ENCODE peak calls at places on chromosomes 4 and X, in ten cellular contexts. R is activated naive CD4-positive, alpha-beta T cell treated with anti-CD3 and anti-CD28 coated beads, Interleukin-2, amount 50 U/mL, for 16 hours; A is EL; W is CD4-positive, alpha-beta T cell; E is activated naive CD8-positive, alpha-beta T cell treated with anti-CD3 and anti-CD28 coated beads, Interleukin-2, amount 50 U/mL, for 24 hours; Y is fibroblast of the conjunctiva; V is pancreas; Z is T follicular helper cell; J is H54; H is A172. F is an unnamed sample.
A peak's percentile ranks its signal among the peaks of the same experiment; 100 is the strongest.

GRCh38 chr4:48913346-48913745 is 6.8 kb upstream of the OCIAD2 start:
- DNase-seq in R (no peak), A (peak; percentile 85), W (no peak), E (no peak), Y (no peak), V (no peak), Z (no peak), J (peak; percentile 33), H (peak; percentile 97), F (no peak)

GRCh38 chr4:78293841-78294301 is 236.7 kb downstream of the FRAS1 start:
- DNase-seq in R (no peak), A (peak; percentile 93), W (no peak), E (no peak), Y (peak; percentile 82), V (no peak), Z (no peak), J (no peak), H (peak; percentile 77), F (no peak)

GRCh38 chr4:82648356-82648755 is 86.6 kb upstream of the TMEM150C start:
- DNase-seq in R (no peak), A (peak; percentile 45), W (no peak), E (no peak), Y (no peak), V (no peak), Z (no peak), J (no peak), H (no peak), F (no peak)

GRCh38 chr4:80036949-80037348 is 36.1 kb downstream of the ANTXR2 start:
- DNase-seq in R (no peak), A (peak; percentile 61), W (no peak), E (no peak), Y (peak; percentile 77), V (no peak), Z (no peak), J (no peak), H (peak; percentile 37), F (no peak)

GRCh38 chr4:128517096-128517738 is 229.6 kb upstream of the PGRMC2 start:
- DNase-seq in R (no peak), A (peak; percentile 59), W (no peak), E (no peak), Y (peak; percentile 87), V (no peak), Z (no peak), J (no peak), H (no peak), F (no peak)

GRCh38 chrX:40468033-40468979 is 112.5 kb upstream of the ATP6AP2 start:
- DNase-seq in R (peak; percentile 44), A (peak; percentile 33), W (no peak), E (peak; percentile 20), Y (no peak), V (peak; percentile 43), Z (no peak), J (peak; percentile 18), H (peak; percentile 78), F (peak; percentile 15)

GRCh38 chr4:8586246-8586645 is 6.1 kb downstream of the GPR78 start:
- DNase-seq in R (no peak), A (no peak), W (no peak), E (no peak), Y (no peak), V (no peak), Z (no peak), J (no peak), H (no peak), F (no peak)

GRCh38 chr4:73251384-73251783 is 7.2 kb downstream of the ANKRD17 start:
- DNase-seq in R (no peak), A (no peak), W (no peak), E (no peak), Y (no peak), V (no peak), Z (no peak), J (no peak), H (no peak), F (no peak)

GRCh38 chrX:145751943-145752342 is 65.7 kb upstream of the SLITRK2 start:
- DNase-seq in R (no peak), A (no peak), W (no peak), E (no peak), Y (no peak), V (no peak), Z (no peak), J (no peak), H (peak; percentile 28), F (no peak)

GRCh38 chr4:89551191-89551590 is 243.6 kb upstream of the GPRIN3 start:
- DNase-seq in R (no peak), A (no peak), W (no peak), E (no peak), Y (no peak), V (no peak), Z (no peak), J (no peak), H (no peak), F (no peak)

GRCh38 chr4:8656711-8657380 is 64.3 kb downstream of the CPZ start:
- DNase-seq in R (no peak), A (no peak), W (no peak), E (no peak), Y (no peak), V (no peak), Z (no peak), J (no peak), H (no peak), F (no peak)